ENCODE peak calls at places on chromosomes 6 and 20, in six cellular contexts. Z is SK-N-SH, N is cardiac fibroblast, U is HCT116, K is hepatocyte, J is MM.1S. S is an unnamed sample.

GRCh38 chr20:58417418-58417817 is 28.4 kb downstream of the VAPB start:
- DNase-seq in U (no peak), N (no peak), Z (no peak), J (no peak), K (no peak), S (no peak)

GRCh38 chr6:116933488-116933887 is 56.4 kb downstream of the RFX6 start:
- DNase-seq in K (peak), Z (no peak), J (no peak), U (no peak), N (no peak), S (no peak)

GRCh38 chr20:25567286-25567685 is 18.0 kb downstream of the NINL start:
- DNase-seq in J (no peak), U (no peak), N (no peak), K (no peak), Z (no peak), S (no peak)

GRCh38 chr6:83113258-83113657 is 45.8 kb downstream of the DOP1A start:
- DNase-seq in Z (no peak), J (no peak), N (no peak), U (no peak), K (no peak), S (no peak)

GRCh38 chr6:106199998-106200397 is 113.9 kb downstream of the PRDM1 start:
- DNase-seq in U (no peak), N (peak), Z (no peak), K (no peak), J (no peak), S (no peak)

GRCh38 chr6:2037230-2037926 is 208.0 kb downstream of the GMDS start:
- DNase-seq in K (no peak), J (no peak), N (peak), Z (no peak), U (no peak), S (no peak)

GRCh38 chr20:3045042-3045815 is 623 bp upstream of the MRPS26 start:
- DNase-seq in K (peak), J (peak), Z (peak), N (peak), U (no peak), S (no peak)

GRCh38 chr6:138377844-138378243 is at the start of gene SMIM28:
- DNase-seq in J (no peak), N (no peak), U (no peak), Z (no peak), K (no peak), S (no peak)

GRCh38 chr20:37261714-37262113 is at the start of gene GHRH:
- DNase-seq in K (no peak), J (no peak), N (no peak), Z (no peak), U (no peak), S (no peak)

GRCh38 chr6:5012531-5012930 is 8.7 kb upstream of the RPP40 start:
- DNase-seq in Z (no peak), U (no peak), N (peak), K (no peak), J (no peak), S (no peak)

GRCh38 chr6:160263214-160263939 is 4.8 kb upstream of the SLC22A2 start:
- DNase-seq in K (peak), N (no peak), U (no peak), J (no peak), Z (no peak), S (no peak)

GRCh38 chr6:70118670-70119069 is 184.2 kb downstream of the COL9A1 start:
- DNase-seq in U (no peak), J (no peak), K (no peak), Z (no peak), N (no peak), S (no peak)

GRCh38 chr6:52675372-52675771 is 4.5 kb downstream of the TMEM14A start:
- DNase-seq in K (no peak), Z (no peak), N (no peak), J (no peak), U (no peak), S (no peak)

GRCh38 chr6:107862383-107862782 is 38.3 kb upstream of the SCML4 start:
- DNase-seq in N (no peak), U (no peak), Z (no peak), K (no peak), J (no peak), S (no peak)

GRCh38 chr20:53657289-53657678 is 63.6 kb upstream of the ZNF217 start:
- DNase-seq in N (no peak), U (no peak), K (no peak), J (peak), Z (no peak), S (no peak)

GRCh38 chr6:170057961-170058877 is 232.7 kb downstream of the DLL1 start:
- DNase-seq in N (no peak), K (no peak), J (no peak), U (no peak), Z (no peak), S (no peak)

GRCh38 chr20:62305149-62305764 is 2.5 kb downstream of the ADRM1 start:
- DNase-seq in J (peak), N (peak), Z (no peak), U (no peak), K (no peak), S (no peak)

GRCh38 chr6:141199074-141199473 is 933.7 kb upstream of the GJE1 start:
- DNase-seq in K (no peak), N (no peak), J (peak), U (no peak), Z (no peak), S (no peak)

GRCh38 chr6:37566209-37566859 is 66.6 kb upstream of the CCDC167 start:
- DNase-seq in Z (peak), N (peak), U (no peak), J (peak), K (peak), S (peak)

GRCh38 chr20:51022803-51023616 is at the start of gene KCNG1:
- DNase-seq in J (peak), U (peak), Z (peak), K (peak), N (peak), S (peak)

GRCh38 chr6:17869753-17870050 is 117.7 kb downstream of the KIF13A start:
- DNase-seq in U (no peak), N (no peak), Z (peak), K (no peak), J (no peak), S (no peak)

GRCh38 chr6:47737406-47737805 is 39.0 kb downstream of the ADGRF4 start:
- DNase-seq in N (no peak), K (no peak), J (no peak), Z (no peak), U (no peak), S (no peak)

GRCh38 chr6:45493761-45494160 is 116.0 kb upstream of the SUPT3H start:
- DNase-seq in K (no peak), Z (no peak), N (peak), U (no peak), J (no peak), S (no peak)

GRCh38 chr6:122580731-122581130 is 29.5 kb upstream of the PKIB start:
- DNase-seq in Z (no peak), K (no peak), J (no peak), N (no peak), U (peak), S (no peak)

GRCh38 chr6:16179970-16180431 is 51.1 kb downstream of the MYLIP start:
- DNase-seq in N (no peak), K (no peak), J (no peak), U (no peak), Z (no peak), S (peak)

GRCh38 chr6:89160693-89161092 is 14.8 kb downstream of the PM20D2 start:
- DNase-seq in Z (no peak), K (no peak), U (no peak), N (no peak), J (no peak), S (no peak)

GRCh38 chr6:107511410-107512070 is 21.6 kb downstream of the SOBP start:
- DNase-seq in U (no peak), K (no peak), J (no peak), N (no peak), Z (no peak), S (no peak)

GRCh38 chr20:45323731-45324130 is 15.6 kb upstream of the MATN4 start:
- DNase-seq in Z (no peak), U (no peak), K (no peak), J (no peak), N (no peak), S (no peak)

GRCh38 chr6:41920921-41921711 is at the start of the genes BYSL and MED20:
- DNase-seq in K (peak), U (peak), N (peak), Z (peak), J (peak), S (peak)

GRCh38 chr6:118719351-118720124 is 68.1 kb upstream of the CEP85L start:
- DNase-seq in Z (no peak), N (no peak), U (no peak), K (no peak), J (peak), S (no peak)

GRCh38 chr6:24968711-24969110 is 33.0 kb upstream of the RIPOR2 start:
- DNase-seq in N (no peak), K (no peak), Z (no peak), U (no peak), J (no peak), S (no peak)

GRCh38 chr6:41712651-41713103 is 22.7 kb downstream of the TFEB start:
- DNase-seq in K (no peak), J (no peak), U (no peak), N (peak), Z (no peak), S (no peak)

GRCh38 chr6:116945809-116946208 is 68.8 kb downstream of the RFX6 start:
- DNase-seq in K (peak), U (no peak), J (no peak), N (no peak), Z (no peak), S (no peak)

GRCh38 chr6:169252805-169253189 is 849 bp downstream of the THBS2 start:
- DNase-seq in J (no peak), U (no peak), N (peak), Z (no peak), K (no peak), S (no peak)

GRCh38 chr6:54072708-54073313 is 38.4 kb upstream of the MLIP start:
- DNase-seq in Z (no peak), K (no peak), J (no peak), N (no peak), U (no peak), S (no peak)

GRCh38 chr6:140774080-140774505 is 1358.6 kb upstream of the GJE1 start:
- DNase-seq in Z (no peak), J (peak), N (peak), U (peak), K (peak), S (no peak)

GRCh38 chr6:136696783-136697364 is 95.4 kb downstream of the MAP3K5 start:
- DNase-seq in J (peak), N (no peak), Z (no peak), K (no peak), U (no peak), S (no peak)
- H3K4me3 ChIP-seq in J (no peak), N (no peak), Z (no peak), K (no peak), U (no peak), S (no peak)

DNA sequence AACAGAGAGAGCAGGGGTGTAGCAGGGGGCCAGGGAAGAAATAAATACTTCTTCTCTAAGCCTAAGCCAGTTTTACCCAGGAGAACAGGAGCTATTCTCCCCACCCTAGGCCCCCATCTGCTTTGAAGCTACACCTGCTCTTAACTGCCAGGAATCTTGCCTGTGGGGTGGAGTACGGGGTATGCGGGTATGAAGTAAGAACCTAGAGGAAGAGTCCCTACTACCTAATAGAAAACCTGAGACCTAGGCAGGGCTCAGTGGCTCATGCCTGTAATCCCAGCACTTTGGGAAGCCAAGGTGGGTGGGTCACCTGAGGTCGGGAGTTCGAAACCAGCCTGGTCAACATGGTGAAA is 1.6 kb downstream of the SLC29A1 start:
- DNase-seq in Z (no peak), N (no peak), K (no peak), U (no peak), J (no peak), S (no peak)
- H3K4me3 ChIP-seq in Z (no peak), N (no peak), K (no peak), U (peak), J (peak), S (no peak)

GRCh38 chr6:84623956-84624680 is 140.3 kb downstream of the TBX18 start:
- DNase-seq in Z (no peak), K (no peak), U (no peak), J (no peak), N (peak), S (no peak)
- H3K4me3 ChIP-seq in Z (no peak), K (no peak), U (no peak), J (no peak), N (no peak), S (no peak)

DNA sequence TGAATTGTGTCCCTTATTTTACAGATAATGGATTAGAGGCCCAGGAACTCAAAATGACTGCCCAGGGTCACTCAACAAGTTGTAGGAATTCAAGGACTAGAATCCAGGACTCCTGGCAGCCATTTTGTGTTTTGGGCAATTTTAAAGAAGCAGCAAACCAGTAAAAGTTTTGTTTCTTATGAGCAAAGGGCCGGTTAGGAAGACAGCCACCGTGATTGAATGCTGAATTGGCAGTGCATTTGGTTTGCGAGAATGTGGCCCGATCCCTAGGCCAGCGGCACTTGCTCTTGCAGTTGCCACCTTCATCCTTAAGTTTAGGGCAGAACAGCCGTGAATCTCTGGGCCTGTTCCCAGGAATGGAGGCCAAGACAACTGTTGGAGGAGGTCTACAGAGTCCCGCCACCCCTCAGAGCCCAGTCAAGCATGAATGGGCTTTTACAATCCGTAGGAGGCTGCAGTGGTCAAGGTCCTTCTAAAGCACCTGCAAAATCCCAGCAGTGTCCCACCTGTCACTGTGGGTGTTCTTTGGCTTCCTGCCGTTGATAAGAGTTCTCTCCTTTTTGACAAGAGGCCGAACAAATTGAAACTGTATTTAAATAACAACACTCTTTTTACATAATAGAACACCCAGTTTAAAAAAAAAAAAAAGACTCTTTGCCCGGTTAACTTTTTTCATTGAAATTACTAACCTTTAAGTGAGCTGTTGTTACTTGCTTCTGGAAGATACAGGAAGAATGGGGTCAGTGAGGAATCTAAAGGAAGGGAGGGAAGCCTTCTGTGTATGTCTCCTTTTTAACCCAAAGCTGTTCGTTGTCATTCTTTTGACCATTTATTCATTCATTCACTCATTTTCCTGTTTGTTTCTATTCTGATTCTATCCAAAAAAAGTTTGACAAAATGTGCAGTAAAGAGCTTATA is 68.7 kb downstream of the PHACTR2 start:
- DNase-seq in N (peak), J (no peak), U (no peak), K (no peak), Z (no peak), S (no peak)
- H3K4me3 ChIP-seq in N (no peak), J (no peak), U (no peak), K (no peak), Z (no peak), S (no peak)

DNA sequence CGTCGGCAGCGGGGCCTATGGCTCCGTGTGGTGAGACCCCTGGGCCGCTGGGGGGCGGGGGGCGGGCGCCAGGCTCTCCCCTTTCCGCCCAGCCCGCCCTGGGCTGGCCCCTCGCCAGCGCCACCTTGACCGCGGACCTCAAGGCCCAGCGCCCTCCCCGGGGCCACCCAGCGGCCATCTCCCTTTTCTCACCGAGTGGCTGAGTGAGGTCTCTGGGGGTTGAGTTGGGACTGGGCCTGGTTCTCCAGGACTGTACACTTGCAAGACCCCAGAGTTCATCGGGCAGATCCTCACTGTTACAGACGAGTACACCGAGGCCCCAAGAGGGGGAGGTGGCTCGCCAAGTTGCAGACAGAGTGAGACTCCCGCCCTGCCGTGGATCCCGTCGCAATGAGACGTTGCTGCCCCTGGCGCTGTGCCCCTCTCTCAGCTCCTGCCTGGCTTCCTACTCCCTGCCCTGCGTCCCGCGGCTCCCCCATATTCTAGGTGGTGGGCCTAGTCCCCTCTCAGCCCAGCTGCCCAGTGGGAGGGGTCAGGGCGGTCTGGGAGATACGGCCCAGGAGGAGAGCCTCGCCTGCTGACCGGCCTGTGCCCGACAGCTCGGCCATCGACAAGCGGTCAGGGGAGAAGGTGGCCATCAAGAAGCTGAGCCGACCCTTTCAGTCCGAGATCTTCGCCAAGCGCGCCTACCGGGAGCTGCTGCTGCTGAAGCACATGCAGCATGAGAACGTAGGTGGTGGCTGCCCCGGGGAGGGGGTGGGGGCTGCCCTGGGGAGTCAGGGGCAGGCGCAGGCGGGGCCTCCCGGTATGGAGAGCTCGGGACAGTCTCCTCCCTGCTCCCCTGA is 581 bp downstream of the MAPK13 start:
- DNase-seq in N (peak), J (peak), K (peak), Z (no peak), U (peak), S (peak)
- H3K4me3 ChIP-seq in N (peak), J (peak), K (peak), Z (no peak), U (peak), S (peak)

GRCh38 chr6:26328265-26328844 is 36.6 kb upstream of the BTN3A2 start:
- DNase-seq in Z (no peak), J (no peak), U (no peak), N (peak), K (no peak), S (no peak)
- H3K4me3 ChIP-seq in Z (peak), J (no peak), U (peak), N (no peak), K (peak), S (peak)

GRCh38 chr6:103554911-103555310 is 1304.8 kb downstream of the HACE1 start:
- DNase-seq in N (no peak), U (no peak), J (no peak), Z (no peak), K (no peak), S (no peak)
- H3K4me3 ChIP-seq in N (no peak), U (no peak), J (no peak), Z (no peak), K (no peak), S (no peak)

DNA sequence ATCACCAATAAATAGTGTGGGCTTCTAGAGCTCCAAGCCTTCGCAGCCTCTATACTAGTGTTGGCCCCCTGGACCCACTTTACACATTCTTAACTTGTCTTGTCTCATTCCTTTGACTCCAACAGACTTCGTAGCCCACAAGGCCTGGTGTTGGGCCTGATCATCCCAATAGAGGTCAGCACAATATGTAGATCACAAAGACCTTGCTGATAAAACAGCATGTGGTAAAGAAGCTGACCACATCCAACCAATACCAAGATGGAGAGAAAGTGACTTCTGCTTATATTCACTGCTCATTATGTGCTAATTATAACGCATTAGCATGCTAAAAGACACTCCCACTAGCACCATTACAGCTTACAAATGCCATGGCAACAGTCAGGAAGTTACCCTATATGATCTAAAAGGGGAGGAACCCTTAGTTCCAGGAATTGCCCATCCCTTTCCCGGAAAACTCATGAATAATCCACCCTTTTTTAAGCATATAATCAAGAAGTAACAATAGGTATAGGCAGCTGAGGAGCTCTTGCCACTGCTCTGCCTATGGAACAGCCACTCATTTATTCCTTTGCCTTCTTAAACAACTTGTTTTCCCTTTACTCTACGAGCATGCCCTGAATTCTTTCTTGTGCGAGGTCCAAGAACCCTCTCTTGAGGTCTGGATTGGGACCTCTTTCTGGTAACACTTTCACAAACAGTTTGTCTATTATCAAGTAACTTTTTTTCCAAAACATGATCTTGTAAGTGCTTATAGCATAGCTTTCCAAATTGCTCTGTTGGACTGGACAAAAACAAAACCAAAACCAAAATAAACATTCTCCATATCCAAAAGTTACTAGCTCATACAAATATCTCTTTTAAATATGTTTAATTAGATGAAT is 54.6 kb upstream of the ECHDC1 start:
- DNase-seq in K (no peak), Z (no peak), U (no peak), N (peak), J (no peak), S (peak)
- H3K4me3 ChIP-seq in K (no peak), Z (no peak), U (no peak), N (no peak), J (no peak), S (no peak)

DNA sequence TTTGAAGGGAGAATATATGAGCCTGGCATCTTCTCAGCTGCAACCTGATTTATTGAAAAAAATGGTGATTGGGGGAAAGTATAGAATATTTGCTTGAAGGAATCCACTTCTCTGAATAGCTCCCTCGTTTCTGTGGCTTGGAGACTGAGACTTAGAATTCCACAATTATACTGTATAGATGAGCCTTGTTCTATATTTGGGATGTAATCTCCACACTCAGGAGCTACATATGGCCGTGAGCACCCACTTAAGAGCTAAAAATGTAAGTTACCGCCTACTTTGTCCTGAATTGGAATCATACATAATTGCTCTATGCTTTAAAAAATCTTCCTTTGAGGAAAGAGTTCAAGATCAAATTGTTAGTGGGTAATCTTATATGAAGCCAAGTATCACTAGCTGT is 254.2 kb downstream of the SOX4 start:
- DNase-seq in N (no peak), U (no peak), J (no peak), Z (no peak), K (no peak), S (no peak)
- H3K4me3 ChIP-seq in N (no peak), U (no peak), J (no peak), Z (no peak), K (no peak), S (no peak)